ENCODE peak calls at places on chromosomes 13 and 19, in six cellular contexts. One of them, this sample, is unnamed.

GRCh38 chr13:47066261-47066660 is 169.4 kb upstream of the HTR2A start:
- DNase-seq in PC-3: no peak
- DNase-seq in type B pancreatic cell: no peak
- DNase-seq in A549: no peak
- DNase-seq in NCI-H1092: no peak
- DNase-seq in GM23338: no peak
- DNase-seq in this sample: no peak

GRCh38 chr13:26459276-26460131 is 98.0 kb upstream of the WASF3 start:
- DNase-seq in PC-3: peak
- DNase-seq in type B pancreatic cell: no peak
- DNase-seq in A549: no peak
- DNase-seq in NCI-H1092: no peak
- DNase-seq in GM23338: no peak
- DNase-seq in this sample: no peak

GRCh38 chr19:49896863-49897621 is at the start of gene IL4I1:
- DNase-seq in PC-3: no peak
- DNase-seq in type B pancreatic cell: no peak
- DNase-seq in A549: no peak
- DNase-seq in NCI-H1092: no peak
- DNase-seq in GM23338: no peak
- DNase-seq in this sample: no peak

GRCh38 chr19:44745386-44745831 is 3.1 kb upstream of the BCL3 start:
- DNase-seq in PC-3: peak
- DNase-seq in type B pancreatic cell: no peak
- DNase-seq in A549: peak
- DNase-seq in NCI-H1092: no peak
- DNase-seq in GM23338: peak
- DNase-seq in this sample: peak

GRCh38 chr19:45406165-45406956 is at the start of gene POLR1G:
- DNase-seq in PC-3: peak
- DNase-seq in type B pancreatic cell: no peak
- DNase-seq in A549: peak
- DNase-seq in NCI-H1092: peak
- DNase-seq in GM23338: peak
- DNase-seq in this sample: peak

GRCh38 chr13:109699628-109700071 is 86.7 kb downstream of the IRS2 start:
- DNase-seq in PC-3: no peak
- DNase-seq in type B pancreatic cell: no peak
- DNase-seq in A549: no peak
- DNase-seq in NCI-H1092: peak
- DNase-seq in GM23338: peak
- DNase-seq in this sample: no peak

GRCh38 chr13:105937451-105937850 is 598.0 kb downstream of the EFNB2 start:
- DNase-seq in PC-3: peak
- DNase-seq in type B pancreatic cell: no peak
- DNase-seq in A549: no peak
- DNase-seq in NCI-H1092: no peak
- DNase-seq in GM23338: peak
- DNase-seq in this sample: no peak

GRCh38 chr13:114148521-114148855 is 16.1 kb upstream of the RASA3 start:
- DNase-seq in PC-3: no peak
- DNase-seq in type B pancreatic cell: no peak
- DNase-seq in A549: no peak
- DNase-seq in NCI-H1092: no peak
- DNase-seq in GM23338: no peak
- DNase-seq in this sample: peak

GRCh38 chr13:43804461-43805070 is 17.8 kb upstream of the ENOX1 start:
- DNase-seq in PC-3: peak
- DNase-seq in type B pancreatic cell: no peak
- DNase-seq in A549: peak
- DNase-seq in NCI-H1092: peak
- DNase-seq in GM23338: peak
- DNase-seq in this sample: no peak

GRCh38 chr19:38741670-38742069 is 2.6 kb downstream of the CAPN12 start:
- DNase-seq in PC-3: no peak
- DNase-seq in type B pancreatic cell: no peak
- DNase-seq in A549: no peak
- DNase-seq in NCI-H1092: no peak
- DNase-seq in GM23338: no peak
- DNase-seq in this sample: no peak

GRCh38 chr19:2770055-2771013 is 12.7 kb downstream of the SGTA start:
- DNase-seq in PC-3: no peak
- DNase-seq in type B pancreatic cell: no peak
- DNase-seq in A549: no peak
- DNase-seq in NCI-H1092: no peak
- DNase-seq in GM23338: no peak
- DNase-seq in this sample: no peak

GRCh38 chr13:28564030-28564429 is 69.1 kb upstream of the FLT1 start:
- DNase-seq in PC-3: peak
- DNase-seq in type B pancreatic cell: no peak
- DNase-seq in A549: no peak
- DNase-seq in NCI-H1092: no peak
- DNase-seq in GM23338: no peak
- DNase-seq in this sample: peak

GRCh38 chr13:90882551-90882950 is 464.9 kb upstream of the MIR17HG start:
- DNase-seq in PC-3: no peak
- DNase-seq in type B pancreatic cell: no peak
- DNase-seq in A549: no peak
- DNase-seq in NCI-H1092: no peak
- DNase-seq in GM23338: no peak
- DNase-seq in this sample: no peak

GRCh38 chr13:114226088-114226487 is 8.6 kb upstream of the CDC16 start:
- DNase-seq in PC-3: no peak
- DNase-seq in type B pancreatic cell: no peak
- DNase-seq in A549: no peak
- DNase-seq in NCI-H1092: no peak
- DNase-seq in GM23338: no peak
- DNase-seq in this sample: no peak

This sample was measured in Peyer's patch.